ENCODE peak calls at places on chromosome X, in ten cellular contexts. D is NCI-H2081, J is kidney tubule cell, R is HFF-Myc, L is left colon, N is kidney glomerular epithelial cell, Q is spleen, G is pulmonary artery endothelial cell, P is NCI-H446, E is brain microvascular endothelial cell. Z is an unnamed sample.

GRCh38 chrX:97310373-97310772 is 426.7 kb downstream of the RPA4 start:
- DNase-seq in G (no peak), L (no peak), R (no peak), P (no peak), E (no peak), N (no peak), Q (no peak), J (peak; percentile 18), D (no peak), Z (peak; percentile 55)

GRCh38 chrX:41245641-41246040 is 88.3 kb upstream of the DDX3X start:
- DNase-seq in R (peak; percentile 24), P (no peak), J (no peak), G (no peak), Q (no peak), D (no peak), N (no peak), E (no peak), L (no peak), Z (no peak)

GRCh38 chrX:69538321-69538876 is 34.3 kb downstream of the NALF2 start:
- DNase-seq in Q (peak; percentile 91), E (peak; percentile 12), J (peak; percentile 60), N (peak; percentile 4), G (no peak), P (peak; percentile 33), R (no peak), L (peak; percentile 74), D (peak; percentile 59), Z (peak; percentile 62)

GRCh38 chrX:37420179-37420578 is 71.0 kb downstream of the PRRG1 start:
- DNase-seq in J (no peak), N (no peak), D (no peak), P (no peak), G (no peak), L (no peak), R (no peak), E (no peak), Q (no peak), Z (peak; percentile 28)

GRCh38 chrX:46704767-46705386 is 54.0 kb downstream of the SLC9A7 start:
- DNase-seq in N (peak; percentile 22), G (no peak), L (no peak), D (no peak), R (no peak), Q (no peak), J (peak; percentile 68), E (peak; percentile 24), P (no peak), Z (peak; percentile 60)

GRCh38 chrX:46912673-46913491 is 661 bp downstream of the JADE3 start:
- DNase-seq in Q (peak; percentile 87), P (peak; percentile 18), J (peak; percentile 51), L (peak; percentile 52), D (peak; percentile 4), G (no peak), E (peak; percentile 24), R (no peak), N (no peak), Z (peak; percentile 45)

GRCh38 chrX:49079489-49080428 is at the start of gene WDR45:
- DNase-seq in D (peak; percentile 14), R (no peak), E (peak; percentile 48), P (peak; percentile 38), J (peak; percentile 75), Q (peak; percentile 93), N (no peak), G (no peak), L (peak; percentile 75), Z (peak; percentile 65)

GRCh38 chrX:53155512-53156206 is 61.7 kb downstream of the KANTR start:
- DNase-seq in E (no peak), G (no peak), P (no peak), D (no peak), Q (no peak), N (no peak), R (no peak), L (no peak), J (no peak), Z (no peak)

GRCh38 chrX:118594697-118595420 is 99.2 kb downstream of the DOCK11 start:
- DNase-seq in D (no peak), J (no peak), E (no peak), Q (no peak), P (no peak), G (no peak), N (no peak), L (no peak), R (no peak), Z (no peak)

GRCh38 chrX:632391-633042 is 1.9 kb downstream of the SHOX start:
- DNase-seq in Q (peak; percentile 30), G (no peak), E (no peak), D (no peak), L (no peak), N (no peak), R (no peak), J (no peak), P (no peak), Z (no peak)

Z was measured in epithelial cell of esophagus.